ENCODE peak calls at places on chromosome 3, in four cellular contexts. K, J, R and S are unnamed samples.

GRCh38 chr3:108079043-108079442 is 11.8 kb downstream of the CD47 start:
- DNase-seq in K (no peak), J (no peak), R (no peak), S (no peak)

GRCh38 chr3:173933113-173933512 is 535.6 kb downstream of the NLGN1 start:
- DNase-seq in K (no peak), J (no peak), R (no peak), S (no peak)

GRCh38 chr3:172918568-172919296 is 168.2 kb downstream of the ECT2 start:
- DNase-seq in K (no peak), J (no peak), R (no peak), S (no peak)

GRCh38 chr3:105938101-105938500 is 69.3 kb upstream of the CBLB start:
- DNase-seq in K (peak; percentile 46), J (no peak), R (no peak), S (peak; percentile 63)

GRCh38 chr3:105119801-105120340 is 246.8 kb upstream of the ALCAM start:
- DNase-seq in K (no peak), J (no peak), R (no peak), S (no peak)

GRCh38 chr3:190301591-190301990 is 20.7 kb downstream of the CLDN1 start:
- DNase-seq in K (no peak), J (no peak), R (no peak), S (no peak)

GRCh38 chr3:46812237-46812791 is 50.9 kb downstream of the MYL3 start:
- DNase-seq in K (peak; percentile 30), J (peak; percentile 83), R (peak; percentile 86), S (peak; percentile 91)

GRCh38 chr3:48240711-48241491 is at the start of gene ZNF589:
- DNase-seq in K (peak; percentile 89), J (peak; percentile 98), R (peak; percentile 95), S (peak; percentile 99)

GRCh38 chr3:166114448-166114847 is 277.2 kb upstream of the BCHE start:
- DNase-seq in K (no peak), J (no peak), R (no peak), S (no peak)

GRCh38 chr3:189685854-189686253 is 54.7 kb downstream of the TP63 start:
- DNase-seq in K (peak; percentile 82), J (no peak), R (no peak), S (no peak)